ENCODE peak calls at places on chromosomes 6 and 20, in six cellular contexts. A is GM20000, E is nephron progenitor cell, C is HFFc6, Y is endothelial cell, R is cardiac fibroblast. W is an unnamed sample.

GRCh38 chr6:117547688-117548621 is 54.4 kb downstream of the GOPC start:
- DNase-seq in C (no peak), R (peak), Y (no peak), A (peak), E (no peak), W (peak)

GRCh38 chr6:50272611-50273010 is 222.9 kb upstream of the DEFB112 start:
- DNase-seq in A (no peak), C (no peak), E (no peak), R (no peak), Y (no peak), W (no peak)

GRCh38 chr6:165616116-165616515 is 46.9 kb downstream of the PDE10A start:
- DNase-seq in A (no peak), E (no peak), C (no peak), Y (no peak), R (peak), W (no peak)

GRCh38 chr6:28078836-28079235 is 1.5 kb upstream of the ZNF165 start:
- DNase-seq in A (no peak), C (no peak), E (no peak), Y (no peak), R (no peak), W (no peak)

GRCh38 chr6:106510090-106510970 is 119.0 kb downstream of the RTN4IP1 start:
- DNase-seq in Y (peak), E (peak), R (peak), C (no peak), A (peak), W (peak)

GRCh38 chr6:80234411-80234810 is 127.9 kb downstream of the BCKDHB start:
- DNase-seq in Y (no peak), C (no peak), R (no peak), E (no peak), A (no peak), W (no peak)

GRCh38 chr20:32993484-32994050 is 10.7 kb downstream of the SUN5 start:
- DNase-seq in A (no peak), Y (no peak), E (no peak), R (no peak), C (no peak), W (no peak)

GRCh38 chr20:51404297-51405060 is 138.0 kb downstream of the NFATC2 start:
- DNase-seq in R (peak), E (no peak), C (no peak), A (peak), Y (no peak), W (peak)

GRCh38 chr6:152301806-152302568 is 335.2 kb downstream of the SYNE1 start:
- DNase-seq in R (peak), Y (peak), A (peak), C (peak), E (peak), W (peak)

GRCh38 chr6:161750677-161751076 is 476.8 kb upstream of the AGPAT4 start:
- DNase-seq in R (no peak), Y (no peak), C (no peak), E (no peak), A (no peak), W (no peak)

GRCh38 chr6:29376003-29376402 is 912 bp upstream of the OR12D3 start:
- DNase-seq in E (no peak), Y (no peak), A (peak), C (no peak), R (no peak), W (peak)
- TF ChIP-seq CTCF in E (no peak), Y (peak), A (no peak), C (no peak), R (no peak), W (peak)

GRCh38 chr20:62991196-62991807 is 15.5 kb downstream of the BHLHE23 start:
- DNase-seq in C (no peak), E (no peak), A (no peak), R (no peak), Y (no peak), W (no peak)

GRCh38 chr20:62989201-62989601 is 17.6 kb downstream of the BHLHE23 start:
- DNase-seq in A (no peak), E (no peak), R (no peak), C (no peak), Y (no peak), W (no peak)

GRCh38 chr20:62991863-62992262 is 14.9 kb downstream of the BHLHE23 start:
- DNase-seq in E (no peak), C (no peak), Y (no peak), A (no peak), R (no peak), W (no peak)

GRCh38 chr20:62987114-62987513 is 19.6 kb downstream of the BHLHE23 start:
- DNase-seq in Y (no peak), A (no peak), C (no peak), R (no peak), E (no peak), W (no peak)

DNA sequence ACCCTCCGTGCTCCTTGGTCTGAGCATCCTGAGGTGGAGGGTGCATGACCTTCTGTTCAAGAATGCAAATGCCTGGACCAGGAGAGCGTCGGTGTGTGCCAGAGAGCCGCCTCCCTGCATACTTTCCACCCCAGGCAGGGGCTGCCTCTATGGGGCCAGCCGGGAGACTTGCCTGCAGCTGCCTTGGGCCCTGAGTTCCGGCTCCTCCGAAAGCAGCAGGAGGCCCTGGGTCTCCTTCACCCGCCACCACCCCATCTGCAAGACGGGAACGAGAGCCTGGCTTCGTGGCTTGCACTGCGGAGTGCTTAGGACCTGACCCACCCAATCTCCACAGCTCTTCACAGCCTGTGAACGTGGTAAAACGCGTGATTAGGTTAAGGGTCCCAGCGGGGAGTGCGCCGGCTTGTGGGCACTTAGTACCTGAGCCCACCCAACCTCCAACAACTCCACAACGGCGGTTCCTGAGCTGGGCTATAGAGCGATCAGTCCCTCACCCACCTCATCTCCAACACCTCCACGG is 16.4 kb downstream of the BHLHE23 start:
- DNase-seq in C (no peak), A (no peak), Y (no peak), R (no peak), E (no peak), W (no peak)
- TF ChIP-seq CTCF in C (no peak), A (no peak), Y (no peak), R (no peak), E (no peak), W (no peak)

GRCh38 chr6:34530753-34531365 is 25.3 kb downstream of the SPDEF start:
- DNase-seq in Y (no peak), E (no peak), R (no peak), A (no peak), C (no peak), W (no peak)

GRCh38 chr6:34531580-34532201 is 24.4 kb downstream of the SPDEF start:
- DNase-seq in E (peak), R (peak), Y (no peak), A (peak), C (no peak), W (peak)

GRCh38 chr6:34528996-34529664 is 27.0 kb downstream of the SPDEF start:
- DNase-seq in C (no peak), A (no peak), E (no peak), Y (no peak), R (no peak), W (no peak)

GRCh38 chr6:34527751-34528670 is 28.1 kb downstream of the SPDEF start:
- DNase-seq in E (no peak), Y (no peak), C (no peak), A (no peak), R (no peak), W (no peak)

DNA sequence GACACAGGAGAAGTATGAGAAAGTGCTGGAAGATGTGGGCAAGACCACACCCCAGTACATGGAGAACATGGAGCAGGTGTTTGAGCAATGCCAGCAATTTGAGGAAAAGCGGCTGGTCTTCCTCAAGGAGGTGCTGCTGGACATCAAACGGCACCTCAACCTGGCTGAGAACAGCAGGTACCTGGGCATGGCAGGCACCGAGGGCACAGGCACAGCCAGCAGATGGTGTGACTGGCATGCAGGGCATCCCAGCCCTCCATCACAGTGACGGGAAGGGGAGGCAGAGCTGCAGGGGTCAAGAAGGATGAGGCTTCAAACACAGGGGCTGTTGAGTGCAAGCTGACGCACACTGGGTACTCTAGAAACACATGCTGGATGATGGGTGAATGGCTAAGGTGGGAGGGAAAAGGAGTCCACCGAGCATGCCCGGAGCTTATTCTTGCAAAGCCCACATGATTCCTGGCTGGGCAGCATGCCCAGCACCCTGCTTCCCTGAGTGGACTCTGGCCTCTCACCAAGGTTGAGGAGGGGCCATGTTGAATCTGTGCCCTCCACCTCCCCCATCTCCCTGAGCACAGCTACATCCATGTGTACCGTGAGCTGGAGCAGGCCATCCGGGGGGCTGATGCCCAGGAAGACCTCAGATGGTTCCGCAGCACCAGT is 26.3 kb downstream of the SPDEF start:
- DNase-seq in Y (no peak), E (no peak), C (no peak), R (peak), A (no peak), W (no peak)
- TF ChIP-seq CTCF in Y (no peak), E (no peak), C (no peak), R (no peak), A (no peak), W (peak)

GRCh38 chr6:77264970-77265369 is 198.3 kb downstream of the HTR1B start:
- DNase-seq in C (no peak), A (no peak), R (no peak), E (no peak), Y (no peak), W (no peak)
- TF ChIP-seq CTCF in C (peak), A (no peak), R (no peak), E (no peak), Y (peak), W (no peak)

W was measured in GM10248.